ENCODE peak calls at places on chromosomes 3 and 15, in ten cellular contexts. W, M, S, R, Z, T, Q, E, N and A are unnamed samples.

GRCh38 chr3:43522702-43523362 is 99.0 kb downstream of the ANO10 start:
- DNase-seq in R (no peak), S (no peak), T (no peak), Z (no peak), N (no peak), Q (peak; percentile 5), W (no peak), M (no peak), E (no peak), A (no peak)

GRCh38 chr3:107962946-107963345 is 127.9 kb downstream of the CD47 start:
- DNase-seq in Q (peak; percentile 80), R (no peak), N (no peak), S (no peak), M (no peak), E (no peak), W (no peak), Z (no peak), T (no peak), A (no peak)

GRCh38 chr15:99749386-99749785 is 16.1 kb upstream of the LYSMD4 start:
- DNase-seq in S (no peak), T (peak; percentile 33), M (no peak), N (no peak), E (no peak), W (no peak), Z (no peak), R (peak; percentile 82), Q (no peak), A (no peak)

GRCh38 chr3:1380926-1381646 is 288.3 kb downstream of the CNTN6 start:
- DNase-seq in Z (no peak), N (no peak), M (no peak), E (no peak), T (no peak), Q (no peak), W (no peak), S (no peak), R (no peak), A (no peak)

GRCh38 chr15:82737975-82738374 is 28.3 kb upstream of the AP3B2 start:
- DNase-seq in N (no peak), R (no peak), S (no peak), W (no peak), E (no peak), Z (no peak), M (no peak), T (no peak), Q (peak; percentile 46), A (no peak)

GRCh38 chr15:68618339-68619302 is 39.8 kb downstream of the CORO2B start:
- DNase-seq in Z (no peak), E (no peak), W (no peak), N (no peak), R (no peak), M (no peak), T (no peak), Q (no peak), S (no peak), A (no peak)

GRCh38 chr15:64635486-64635815 is 139.9 kb downstream of the RBPMS2 start:
- DNase-seq in S (peak; percentile 55), E (no peak), R (no peak), Q (peak; percentile 75), M (no peak), T (no peak), W (peak; percentile 15), N (no peak), Z (peak; percentile 21), A (no peak)

GRCh38 chr15:25682349-25682748 is 180.8 kb downstream of the ATP10A start:
- DNase-seq in E (peak; percentile 24), R (no peak), Q (no peak), W (no peak), Z (no peak), M (no peak), S (no peak), N (no peak), T (no peak), A (no peak)

GRCh38 chr3:132787616-132788015 is 65.4 kb upstream of the NPHP3 start:
- DNase-seq in Q (no peak), Z (peak; percentile 20), W (no peak), M (no peak), N (no peak), E (no peak), T (no peak), S (no peak), R (no peak), A (no peak)

GRCh38 chr15:81511160-81511559 is 137.1 kb upstream of the TMC3 start:
- DNase-seq in R (no peak), W (no peak), Q (peak; percentile 19), T (no peak), N (no peak), M (no peak), Z (no peak), S (no peak), E (no peak), A (no peak)

GRCh38 chr15:63942486-63943365 is 103.6 kb downstream of the DAPK2 start:
- DNase-seq in R (peak; percentile 18), Q (no peak), N (no peak), W (no peak), S (peak; percentile 60), Z (peak; percentile 5), T (no peak), M (no peak), E (no peak), A (no peak)

GRCh38 chr3:188605231-188605630 is 451.3 kb downstream of the LPP start:
- DNase-seq in T (no peak), E (no peak), Q (no peak), W (no peak), N (no peak), Z (no peak), S (no peak), R (no peak), M (no peak), A (no peak)

GRCh38 chr3:105957722-105958121 is 88.9 kb upstream of the CBLB start:
- DNase-seq in T (no peak), Z (no peak), N (no peak), E (no peak), Q (peak; percentile 77), S (no peak), W (no peak), R (no peak), M (no peak), A (no peak)

GRCh38 chr3:16294854-16295253 is 29.8 kb downstream of the OXNAD1 start:
- DNase-seq in Z (no peak), Q (no peak), W (no peak), T (no peak), M (no peak), E (no peak), N (no peak), S (no peak), R (no peak), A (no peak)
- H3K27ac ChIP-seq in Z (no peak overlapping the region), Q (no peak overlapping the region), W (no peak overlapping the region), T (no peak overlapping the region), M (no peak overlapping the region), E (no peak overlapping the region), N (no peak overlapping the region), S (no peak overlapping the region), R (no peak overlapping the region), A (no peak overlapping the region)

GRCh38 chr3:127015282-127016042 is 32.5 kb downstream of the PLXNA1 start:
- DNase-seq in Z (no peak), W (peak; percentile 59), Q (no peak), E (no peak), N (no peak), M (no peak), T (no peak), S (no peak), R (no peak), A (no peak)
- H3K4me1 ChIP-seq in Z (peaks cover 17% of the 10 kb centered on the region), W (no peaks in the 10 kb centered on the region), Q (peaks cover 24% of the 10 kb centered on the region), E (no peaks in the 10 kb centered on the region), N (no peaks in the 10 kb centered on the region), M (no peaks in the 10 kb centered on the region), T (no peaks in the 10 kb centered on the region), S (peaks cover 2% of the 10 kb centered on the region), R (no peaks in the 10 kb centered on the region), A (no peaks in the 10 kb centered on the region)

GRCh38 chr15:91488452-91488851 is 365.1 kb upstream of the SLCO3A1 start:
- DNase-seq in T (no peak), E (no peak), W (no peak), R (no peak), Z (no peak), Q (peak; percentile 40), N (no peak), S (no peak), M (no peak), A (no peak)
- H3K27ac ChIP-seq in T (no peak overlapping the region), E (no peak overlapping the region), W (no peak overlapping the region), R (no peak overlapping the region), Z (no peak overlapping the region), Q (no peak overlapping the region), N (no peak overlapping the region), S (no peak overlapping the region), M (no peak overlapping the region), A (no peak overlapping the region)

GRCh38 chr15:62472616-62473299 is 307.7 kb upstream of the C2CD4B start:
- DNase-seq in R (no peak), S (no peak), N (no peak), M (no peak), Q (no peak), E (no peak), W (peak; percentile 31), Z (peak; percentile 31), T (peak; percentile 23), A (no peak)

GRCh38 chr15:62476163-62476562 is 311.1 kb upstream of the C2CD4B start:
- DNase-seq in E (no peak), Q (no peak), M (no peak), W (no peak), S (no peak), N (no peak), Z (no peak), T (no peak), R (no peak), A (no peak)

GRCh38 chr15:62475595-62475994 is 310.5 kb upstream of the C2CD4B start:
- DNase-seq in Z (no peak), R (no peak), S (no peak), M (no peak), N (no peak), Q (no peak), E (no peak), T (no peak), W (no peak), A (no peak)

GRCh38 chr15:62474771-62475124 is 309.7 kb upstream of the C2CD4B start:
- DNase-seq in M (no peak), T (no peak), R (no peak), W (no peak), S (no peak), Z (no peak), N (no peak), E (no peak), Q (no peak), A (no peak)

DNA sequence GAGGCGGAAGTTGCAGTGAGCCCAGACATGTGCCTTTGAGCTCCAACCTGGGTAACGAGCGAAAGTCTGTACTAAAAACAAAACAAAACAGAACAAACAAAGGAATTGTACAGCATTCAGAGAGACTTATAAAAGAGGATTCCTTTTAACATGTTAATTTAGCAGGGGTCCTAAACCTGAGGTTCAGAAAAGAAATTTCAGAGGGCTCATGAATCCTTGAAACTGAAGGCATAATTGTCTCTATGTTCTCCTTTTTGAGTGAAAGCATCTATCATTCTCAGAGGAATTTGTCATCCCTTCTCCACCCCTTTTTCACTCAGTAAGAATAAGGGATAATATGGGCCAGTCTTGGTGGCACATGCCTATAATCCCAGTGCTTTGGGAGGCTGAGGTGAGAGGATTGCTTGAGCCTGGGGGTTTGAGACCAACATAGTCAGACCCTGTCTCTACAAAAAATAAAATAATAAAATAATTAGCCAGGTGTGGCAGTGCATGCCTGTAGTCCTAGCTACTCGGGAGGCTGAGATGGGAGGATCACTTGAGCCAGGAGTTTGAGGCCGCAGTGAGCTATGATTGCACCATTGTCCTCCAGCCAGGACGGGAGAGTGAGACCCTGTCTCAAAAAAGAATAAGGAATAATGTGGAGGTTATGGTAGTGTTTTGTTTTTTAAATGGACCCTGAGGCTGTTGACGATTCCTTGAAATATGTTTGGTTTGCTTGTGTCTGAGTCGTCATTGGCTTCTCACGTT is 309.1 kb upstream of the C2CD4B start:
- DNase-seq in E (no peak), Z (no peak), W (no peak), S (no peak), T (no peak), R (no peak), Q (no peak), M (no peak), N (no peak), A (no peak)
- H3K4me1 ChIP-seq in E (no peaks in the 10 kb centered on the region), Z (peaks cover 73% of the 10 kb centered on the region), W (peaks cover 28% of the 10 kb centered on the region), S (no peaks in the 10 kb centered on the region), T (peaks cover 12% of the 10 kb centered on the region), R (no peaks in the 10 kb centered on the region), Q (peaks cover 11% of the 10 kb centered on the region), M (no peaks in the 10 kb centered on the region), N (no peaks in the 10 kb centered on the region), A (peaks cover 3% of the 10 kb centered on the region)